ENCODE peak calls at places on chromosomes 3 and 15, in four cellular contexts. Y is cardiac fibroblast, A is Caco-2, S is SK-N-SH. C is an unnamed sample.

GRCh38 chr3:33067484-33067883 is 29.5 kb downstream of the GLB1 start:
- DNase-seq in Y (peak), A (no peak), S (no peak), C (no peak)

GRCh38 chr15:101000271-101000681 is 81.1 kb downstream of the LRRK1 start:
- DNase-seq in Y (no peak), A (no peak), S (no peak), C (no peak)

GRCh38 chr15:96858693-96859092 is 528.2 kb downstream of the NR2F2 start:
- DNase-seq in Y (no peak), A (no peak), S (no peak), C (no peak)

GRCh38 chr15:50119063-50119700 is at the start of gene ATP8B4:
- DNase-seq in Y (no peak), A (no peak), S (no peak), C (no peak)

GRCh38 chr3:174440350-174440716 is 418.8 kb upstream of the NAALADL2 start:
- DNase-seq in Y (peak), A (no peak), S (no peak), C (peak)

GRCh38 chr3:149539491-149539890 is 65.0 kb downstream of the TM4SF4 start:
- DNase-seq in Y (no peak), A (no peak), S (no peak), C (no peak)

GRCh38 chr3:144301863-144302262 is 330.2 kb downstream of the DIPK2A start:
- DNase-seq in Y (no peak), A (no peak), S (no peak), C (no peak)

GRCh38 chr15:58077427-58077826 is 11.9 kb upstream of the ALDH1A2 start:
- DNase-seq in Y (no peak), A (no peak), S (no peak), C (no peak)

GRCh38 chr3:190810957-190811356 is 51.5 kb downstream of the GMNC start:
- DNase-seq in Y (no peak), A (no peak), S (no peak), C (no peak)

GRCh38 chr3:110562621-110563020 is 509.0 kb upstream of the NECTIN3 start:
- DNase-seq in Y (no peak), A (no peak), S (no peak), C (no peak)

GRCh38 chr3:195001961-195002861 is 268.7 kb downstream of the XXYLT1 start:
- DNase-seq in Y (peak), A (peak), S (peak), C (no peak)

GRCh38 chr15:94252906-94253305 is 21.5 kb downstream of the MCTP2 start:
- DNase-seq in Y (no peak), A (no peak), S (no peak), C (no peak)

GRCh38 chr3:47899495-47900108 is 96.7 kb downstream of the DHX30 start:
- DNase-seq in Y (no peak), A (no peak), S (peak), C (no peak)

GRCh38 chr3:170961616-170962400 is 53.4 kb upstream of the EIF5A2 start:
- DNase-seq in Y (peak), A (no peak), S (peak), C (peak)

GRCh38 chr3:12425850-12426579 is 58.3 kb upstream of the TSEN2 start:
- DNase-seq in Y (no peak), A (no peak), S (peak), C (no peak)

GRCh38 chr15:28094732-28095521 is 4.2 kb downstream of the OCA2 start:
- DNase-seq in Y (no peak), A (no peak), S (peak), C (no peak)

GRCh38 chr15:28096720-28097431 is 2.2 kb downstream of the OCA2 start:
- DNase-seq in Y (no peak), A (no peak), S (no peak), C (no peak)

GRCh38 chr15:28091313-28091712 is 7.8 kb downstream of the OCA2 start:
- DNase-seq in Y (no peak), A (no peak), S (no peak), C (no peak)

GRCh38 chr15:28096411-28096719 is 2.8 kb downstream of the OCA2 start:
- DNase-seq in Y (no peak), A (no peak), S (no peak), C (no peak)

DNA sequence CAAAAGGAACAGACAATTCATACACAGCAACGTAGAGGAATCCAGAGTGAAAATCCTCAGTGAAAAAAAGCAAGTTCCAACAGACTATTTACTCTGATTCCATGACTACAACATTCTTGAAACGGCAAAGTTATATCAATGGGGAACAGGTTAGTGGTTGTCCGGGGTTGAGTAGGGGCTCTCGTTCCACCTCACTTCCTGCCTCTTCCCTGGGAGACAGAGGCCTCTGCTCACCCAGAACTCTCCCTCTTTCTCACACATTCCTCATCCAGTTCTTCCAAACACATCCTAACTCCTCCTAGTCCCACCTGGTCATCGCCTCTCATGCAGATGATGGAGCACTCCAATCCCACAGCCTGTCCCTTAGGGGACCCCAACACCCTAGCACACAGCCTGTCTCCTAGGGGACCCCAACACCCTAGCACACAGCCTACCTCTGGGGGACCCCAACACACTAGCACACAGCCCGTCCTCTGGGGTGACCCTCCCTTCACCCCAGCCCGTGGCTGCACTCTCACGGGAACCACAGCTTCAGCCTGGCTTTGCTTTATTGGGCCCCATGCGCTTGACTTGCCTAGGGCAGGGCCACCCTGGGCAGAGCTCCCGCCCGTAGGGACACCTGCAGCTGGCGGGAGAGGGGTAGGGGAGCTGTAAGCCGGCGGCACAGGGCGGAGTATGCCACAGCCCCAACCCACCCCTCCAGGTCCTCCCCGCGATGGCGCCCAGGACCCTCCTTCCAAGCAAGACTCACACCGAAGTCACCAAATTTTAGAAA is 5.2 kb downstream of the OCA2 start:
- DNase-seq in Y (no peak), A (no peak), S (peak), C (no peak)
- H3K4me3 ChIP-seq in Y (no peak), A (no peak), S (no peak), C (no peak)

DNA sequence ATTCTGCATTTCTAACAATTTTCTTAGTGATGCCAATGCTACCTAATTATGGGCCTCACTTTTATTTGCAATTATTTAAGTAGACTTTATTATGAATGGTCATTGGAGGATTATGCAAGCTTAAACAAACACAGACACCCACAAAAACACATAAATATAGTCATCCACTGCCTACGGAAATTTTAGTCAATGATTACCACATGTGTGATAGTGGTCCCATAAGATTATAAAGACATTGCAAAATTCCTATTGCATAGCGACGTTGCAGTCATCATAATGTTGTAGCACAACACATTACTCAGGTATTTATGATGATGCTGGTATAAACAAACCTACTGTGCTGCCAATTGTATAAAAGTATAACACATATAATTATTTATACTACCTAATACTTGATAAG is 247.8 kb upstream of the ALCAM start:
- DNase-seq in Y (peak), A (no peak), S (no peak), C (peak)
- H3K4me3 ChIP-seq in Y (no peak), A (no peak), S (no peak), C (no peak)

GRCh38 chr15:67120009-67120838 is 54.8 kb downstream of the SMAD3 start:
- DNase-seq in Y (no peak), A (no peak), S (no peak), C (no peak)

GRCh38 chr15:67119238-67119846 is 53.9 kb downstream of the SMAD3 start:
- DNase-seq in Y (no peak), A (no peak), S (no peak), C (no peak)

GRCh38 chr15:67121725-67122600 is 56.6 kb downstream of the SMAD3 start:
- DNase-seq in Y (no peak), A (no peak), S (no peak), C (no peak)

GRCh38 chr15:67118808-67119207 is 53.4 kb downstream of the SMAD3 start:
- DNase-seq in Y (no peak), A (no peak), S (no peak), C (no peak)

DNA sequence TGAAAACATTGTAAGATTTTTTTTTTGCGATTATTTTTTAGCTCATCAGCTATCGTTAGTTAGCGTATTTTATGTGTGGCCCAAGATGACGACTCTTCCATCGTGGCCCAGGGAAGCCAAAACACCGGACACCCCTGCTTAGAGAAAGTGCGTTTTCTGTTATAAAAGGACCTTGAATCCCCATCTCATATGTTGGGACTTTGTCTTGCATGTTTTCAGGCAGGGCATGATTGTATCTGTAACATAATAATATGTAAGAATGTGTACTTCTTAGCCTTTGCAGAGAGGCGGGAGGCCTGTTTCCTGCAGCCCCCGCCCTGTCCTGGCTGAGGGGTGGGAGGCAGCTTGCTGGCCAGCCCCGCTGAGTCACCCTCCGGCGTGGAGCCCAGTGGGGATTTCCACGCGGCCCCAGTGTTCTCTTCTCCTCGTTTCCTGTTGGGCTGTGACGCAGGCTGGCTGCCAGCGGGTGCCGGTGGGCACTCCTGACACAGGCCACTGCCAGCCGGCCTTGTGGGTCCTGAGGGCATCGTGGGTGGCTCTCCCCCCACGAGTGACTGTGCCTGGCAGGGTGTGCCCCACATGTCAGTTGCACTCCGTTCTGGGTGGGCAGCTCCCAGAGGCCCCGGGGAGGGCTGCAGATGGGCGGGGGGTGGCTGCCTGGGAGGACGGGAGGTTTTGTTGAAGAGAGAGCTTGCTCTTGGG is 55.6 kb downstream of the SMAD3 start:
- DNase-seq in Y (peak), A (no peak), S (peak), C (peak)
- H3K4me3 ChIP-seq in Y (no peak), A (no peak), S (no peak), C (no peak)

GRCh38 chr3:172466553-172467130 is 18.4 kb upstream of the GHSR start:
- DNase-seq in Y (peak), A (no peak), S (no peak), C (no peak)

GRCh38 chr3:172467170-172467824 is 19.0 kb upstream of the GHSR start:
- DNase-seq in Y (peak), A (no peak), S (no peak), C (no peak)

GRCh38 chr3:172465281-172465680 is 17.0 kb upstream of the GHSR start:
- DNase-seq in Y (no peak), A (no peak), S (no peak), C (no peak)

GRCh38 chr3:172461530-172462138 is 13.4 kb upstream of the GHSR start:
- DNase-seq in Y (peak), A (no peak), S (peak), C (no peak)

DNA sequence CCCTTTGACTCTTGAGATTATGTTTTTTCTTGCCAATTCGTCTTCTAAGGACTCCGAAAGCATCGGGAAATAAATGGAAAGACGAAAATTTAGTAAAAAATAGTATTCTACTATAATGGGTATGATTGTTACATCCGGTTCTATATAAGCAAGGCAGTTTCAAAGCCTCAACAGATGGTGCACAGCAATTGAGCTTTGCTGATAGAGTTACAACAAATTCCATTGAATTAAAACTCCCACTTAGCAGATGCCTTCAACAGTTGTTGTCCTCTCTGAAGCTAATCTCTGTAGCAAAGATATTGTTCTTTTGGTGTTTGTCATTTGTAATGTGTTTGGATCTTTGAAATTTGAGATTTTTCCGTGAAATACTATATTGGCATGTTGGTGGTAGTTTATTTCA is 16.1 kb upstream of the GHSR start:
- DNase-seq in Y (no peak), A (no peak), S (no peak), C (no peak)
- H3K4me3 ChIP-seq in Y (no peak), A (no peak), S (no peak), C (no peak)

GRCh38 chr3:127911421-127911931 is 3.6 kb upstream of the KBTBD12 start:
- DNase-seq in Y (peak), A (no peak), S (no peak), C (no peak)

GRCh38 chr3:127914584-127914983 is 448 bp upstream of the KBTBD12 start:
- DNase-seq in Y (no peak), A (no peak), S (no peak), C (no peak)

GRCh38 chr3:127920738-127921137 is 5.7 kb downstream of the KBTBD12 start:
- DNase-seq in Y (no peak), A (no peak), S (no peak), C (no peak)

GRCh38 chr3:127915937-127916480 is 977 bp downstream of the KBTBD12 start:
- DNase-seq in Y (no peak), A (no peak), S (no peak), C (no peak)

DNA sequence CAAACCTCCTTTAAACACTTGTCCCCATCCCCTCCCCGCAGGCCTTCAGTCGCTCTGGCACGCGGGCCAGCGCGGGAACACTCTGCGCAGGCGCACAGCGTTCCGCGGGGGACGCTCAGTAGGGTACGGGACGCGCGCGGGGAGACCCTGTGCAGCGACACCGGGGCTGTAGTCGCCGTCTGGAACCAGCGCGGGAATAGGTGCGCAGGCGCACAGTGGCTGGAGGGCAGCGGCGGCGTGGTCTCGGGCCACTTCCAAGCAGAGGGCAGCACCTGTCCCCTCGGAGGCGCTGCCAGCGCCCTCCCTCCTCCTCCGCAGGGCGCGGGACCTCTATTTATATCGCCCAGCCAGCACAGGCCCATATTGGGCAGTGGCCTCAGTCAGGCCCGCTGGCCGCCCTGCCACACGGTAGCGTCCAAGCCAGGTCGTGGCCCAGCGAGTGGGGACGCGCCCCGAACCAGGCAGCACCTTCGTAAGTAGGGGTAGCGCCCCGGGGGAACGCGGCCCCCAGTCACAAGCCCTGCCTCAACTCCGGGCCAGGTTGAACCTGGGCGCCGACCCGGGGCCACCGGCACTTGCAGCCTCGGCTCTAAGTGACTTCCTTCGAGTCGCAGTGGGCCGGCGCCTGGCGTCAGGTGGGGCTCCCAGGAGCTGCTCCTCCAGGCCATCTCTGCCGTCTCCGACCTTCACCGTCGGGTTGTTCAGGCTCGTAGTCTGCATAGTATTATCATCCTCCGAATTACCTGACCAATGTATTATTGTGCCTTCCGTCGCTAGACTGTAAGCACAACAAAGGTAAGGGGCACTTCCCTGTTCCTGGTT is at the start of gene KBTBD12:
- DNase-seq in Y (no peak), A (no peak), S (no peak), C (no peak)
- H3K4me3 ChIP-seq in Y (peak), A (no peak), S (no peak), C (peak)

GRCh38 chr15:89155656-89156055 is 65.7 kb downstream of the RLBP1 start:
- DNase-seq in Y (no peak), A (no peak), S (no peak), C (no peak)

GRCh38 chr15:89149501-89150101 is 61.3 kb downstream of the ABHD2 start:
- DNase-seq in Y (no peak), A (no peak), S (no peak), C (no peak)

GRCh38 chr15:89148126-89148525 is 59.9 kb downstream of the ABHD2 start:
- DNase-seq in Y (no peak), A (no peak), S (no peak), C (no peak)

GRCh38 chr15:89150762-89151305 is 62.6 kb downstream of the ABHD2 start:
- DNase-seq in Y (no peak), A (no peak), S (no peak), C (no peak)

GRCh38 chr15:89150286-89150685 is 62.0 kb downstream of the ABHD2 start:
- DNase-seq in Y (no peak), A (no peak), S (no peak), C (no peak)
- H3K4me3 ChIP-seq in Y (no peak), A (no peak), S (no peak), C (no peak)

GRCh38 chr3:184300377-184300717 is 1.3 kb downstream of the PSMD2 start:
- DNase-seq in Y (no peak), A (no peak), S (no peak), C (no peak)
- H3K4me3 ChIP-seq in Y (no peak), A (peak), S (peak), C (peak)

C was measured in skeletal muscle cell.